ENCODE peak calls at places on chromosomes 12 and 14, in seven cellular contexts. I is Caco-2, Y is NCI-H1092, V is adipocyte, E is GM23248, J is hypothalamus, M is AG04450. Q is an unnamed sample.
A peak's percentile ranks its signal among the peaks of the same experiment; 100 is the strongest.

GRCh38 chr14:88518592-88519512 is 36.0 kb downstream of the PTPN21 start:
- DNase-seq in I (no peak), Y (no peak), V (peak; percentile 57), E (peak; percentile 83), J (no peak), M (peak; percentile 36), Q (no peak)

GRCh38 chr14:36662543-36663403 is 1.1 kb downstream of the PAX9 start:
- DNase-seq in I (no peak), Y (peak; percentile 22), V (peak; percentile 59), E (peak; percentile 68), J (no peak), M (no peak), Q (no peak)

GRCh38 chr12:105332925-105333324 is 2.4 kb downstream of the C12orf75 start:
- DNase-seq in I (no peak), Y (no peak), V (no peak), E (peak; percentile 16), J (no peak), M (no peak), Q (no peak)

GRCh38 chr14:66444271-66444987 is 41.7 kb upstream of the CCDC196 start:
- DNase-seq in I (no peak), Y (no peak), V (peak; percentile 4), E (peak; percentile 35), J (no peak), M (no peak), Q (no peak)

GRCh38 chr14:78455896-78456435 is 285.8 kb downstream of the NRXN3 start:
- DNase-seq in I (no peak), Y (no peak), V (no peak), E (no peak), J (no peak), M (no peak), Q (no peak)

GRCh38 chr14:68775614-68776126 is 17.2 kb downstream of the ZFP36L1 start:
- DNase-seq in I (peak; percentile 19), Y (no peak), V (no peak), E (no peak), J (no peak), M (no peak), Q (no peak)

GRCh38 chr14:100146548-100147091 is 12.8 kb downstream of the DEGS2 start:
- DNase-seq in I (no peak), Y (no peak), V (no peak), E (no peak), J (no peak), M (no peak), Q (no peak)

GRCh38 chr12:57242691-57243454 is 8.1 kb downstream of the STAC3 start:
- DNase-seq in I (peak; percentile 84), Y (peak; percentile 77), V (peak; percentile 80), E (peak; percentile 51), J (no peak), M (no peak), Q (no peak)

GRCh38 chr12:2613674-2614073 is 181.1 kb upstream of the FKBP4 start:
- DNase-seq in I (no peak), Y (no peak), V (peak; percentile 99), E (peak; percentile 99), J (no peak), M (peak; percentile 91), Q (no peak)

GRCh38 chr12:116136340-116136739 is 141.2 kb downstream of the MED13L start:
- DNase-seq in I (no peak), Y (no peak), V (no peak), E (peak; percentile 77), J (no peak), M (no peak), Q (no peak)

GRCh38 chr14:48035836-48036235 is 360.4 kb upstream of the MDGA2 start:
- DNase-seq in I (no peak), Y (no peak), V (no peak), E (no peak), J (no peak), M (no peak), Q (no peak)

GRCh38 chr14:75822522-75823288 is 159.1 kb downstream of the TGFB3 start:
- DNase-seq in I (no peak), Y (no peak), V (peak; percentile 73), E (peak; percentile 86), J (no peak), M (peak; percentile 46), Q (no peak)

GRCh38 chr14:55446127-55446736 is 5.8 kb upstream of the TBPL2 start:
- DNase-seq in I (peak; percentile 60), Y (peak; percentile 73), V (peak; percentile 95), E (peak; percentile 93), J (peak; percentile 34), M (peak; percentile 42), Q (peak; percentile 69)

GRCh38 chr12:127809236-127809635 is 457.7 kb upstream of the TMEM132C start:
- DNase-seq in I (no peak), Y (no peak), V (peak; percentile 94), E (peak; percentile 92), J (no peak), M (no peak), Q (no peak)

GRCh38 chr12:52636189-52636588 is 15.8 kb downstream of the KRT2 start:
- DNase-seq in I (no peak), Y (no peak), V (no peak), E (no peak), J (no peak), M (no peak), Q (peak; percentile 4)

GRCh38 chr14:42185718-42186117 is 579.0 kb downstream of the LRFN5 start:
- DNase-seq in I (no peak), Y (no peak), V (no peak), E (no peak), J (no peak), M (no peak), Q (no peak)

GRCh38 chr12:26473291-26473690 is 277.9 kb downstream of the SSPN start:
- DNase-seq in I (no peak), Y (no peak), V (peak; percentile 2), E (peak; percentile 72), J (no peak), M (no peak), Q (peak; percentile 30)